ENCODE peak calls at places on chromosomes 6 and 20, in four cellular contexts. U, N, D and M are unnamed samples.

GRCh38 chr6:3500262-3501001 is 43.6 kb upstream of the SLC22A23 start:
- DNase-seq in U (no peak), D (no peak), N (no peak), M (no peak)

GRCh38 chr6:28906674-28907073 is 17.1 kb downstream of the TRIM27 start:
- DNase-seq in U (no peak), D (no peak), N (no peak), M (no peak)

GRCh38 chr6:36851149-36851614 is 11.9 kb upstream of the CPNE5 start:
- DNase-seq in U (peak), N (no peak), D (peak), M (no peak)

GRCh38 chr20:54469293-54469692 is 6.1 kb upstream of the DOK5 start:
- DNase-seq in U (no peak), D (peak), N (no peak), M (no peak)

GRCh38 chr6:31580807-31581437 is 1.3 kb downstream of the LTB start:
- DNase-seq in N (peak), U (peak), D (peak), M (peak)

GRCh38 chr6:165663736-165664552 is 903 bp upstream of the PDE10A start:
- DNase-seq in D (no peak), U (peak), N (no peak), M (no peak)

GRCh38 chr20:56205350-56205749 is 43.2 kb upstream of the MC3R start:
- DNase-seq in U (no peak), N (no peak), D (no peak), M (no peak)

GRCh38 chr6:134720353-134721094 is 229.4 kb downstream of the ALDH8A1 start:
- DNase-seq in U (no peak), N (no peak), D (no peak), M (no peak)

GRCh38 chr6:52352239-52353008 is 9.5 kb upstream of the PAQR8 start:
- DNase-seq in N (no peak), D (peak), U (no peak), M (no peak)

GRCh38 chr6:169424821-169425240 is 171.2 kb upstream of the THBS2 start:
- DNase-seq in D (no peak), N (no peak), U (no peak), M (no peak)

GRCh38 chr20:48051810-48052491 is 266.7 kb upstream of the SULF2 start:
- DNase-seq in U (no peak), N (no peak), D (no peak), M (no peak)

GRCh38 chr6:166005846-166006592 is 161.6 kb downstream of the TBXT start:
- DNase-seq in U (peak), N (peak), D (peak), M (no peak)

GRCh38 chr20:52049001-52049731 is 142.4 kb downstream of the ZFP64 start:
- DNase-seq in N (no peak), U (peak), D (no peak), M (no peak)

GRCh38 chr20:39775110-39775509 is 813.0 kb downstream of the DHX35 start:
- DNase-seq in D (no peak), N (no peak), U (no peak), M (no peak)

GRCh38 chr6:113057567-113058053 is 710.5 kb downstream of the RFPL4B start:
- DNase-seq in U (no peak), N (no peak), D (no peak), M (no peak)

GRCh38 chr6:7146079-7146828 is 38.5 kb downstream of the RREB1 start:
- DNase-seq in D (no peak), N (no peak), U (no peak), M (no peak)

GRCh38 chr6:36781669-36782068 is 57.6 kb downstream of the CPNE5 start:
- DNase-seq in U (no peak), D (no peak), N (no peak), M (no peak)

GRCh38 chr6:111713196-111713705 is 107.6 kb upstream of the TRAF3IP2 start:
- DNase-seq in U (no peak), N (no peak), D (no peak), M (no peak)

GRCh38 chr20:444117-444516 is 18.2 kb downstream of the TBC1D20 start:
- DNase-seq in D (no peak), U (no peak), N (no peak), M (no peak)

GRCh38 chr6:31920803-31921202 is 6.7 kb upstream of the C2 start:
- DNase-seq in U (no peak), D (no peak), N (no peak), M (no peak)

GRCh38 chr6:139852484-139853140 is 478.2 kb upstream of the CITED2 start:
- DNase-seq in D (no peak), N (no peak), U (no peak), M (no peak)

GRCh38 chr20:7693761-7694160 is 246.5 kb downstream of the HAO1 start:
- DNase-seq in U (no peak), N (no peak), D (no peak), M (no peak)